ENCODE peak calls at places on chromosome 2, in four cellular contexts. D is kidney glomerular epithelial cell, U is right cardiac atrium, L is Daoy. Y is an unnamed sample.

GRCh38 chr2:112731479-112731878 is 10.7 kb downstream of the NT5DC4 start:
- DNase-seq in D (no peak), U (no peak), L (no peak), Y (no peak)

GRCh38 chr2:15337996-15338666 is 223.0 kb downstream of the NBAS start:
- DNase-seq in D (no peak), U (no peak), L (peak; percentile 6), Y (no peak)

GRCh38 chr2:43429366-43429765 is 166.5 kb downstream of the THADA start:
- DNase-seq in D (no peak), L (no peak), U (no peak), Y (no peak)

GRCh38 chr2:172844021-172844420 is 108.4 kb downstream of the RAPGEF4 start:
- DNase-seq in L (no peak), D (no peak), U (no peak), Y (no peak)

GRCh38 chr2:39068757-39069515 is 51.9 kb downstream of the SOS1 start:
- DNase-seq in D (no peak), U (no peak), L (peak; percentile 28), Y (peak; percentile 9)

GRCh38 chr2:23312996-23313606 is 71.9 kb upstream of the KLHL29 start:
- DNase-seq in D (no peak), U (no peak), L (peak; percentile 64), Y (peak; percentile 29)

GRCh38 chr2:235844561-235844960 is 323.6 kb downstream of the GBX2 start:
- DNase-seq in U (no peak), L (no peak), D (no peak), Y (no peak)

GRCh38 chr2:170213651-170214050 is 35.7 kb downstream of the MYO3B start:
- DNase-seq in L (no peak), U (no peak), D (no peak), Y (no peak)

GRCh38 chr2:223971-224760 is 39.7 kb downstream of the SH3YL1 start:
- DNase-seq in U (no peak), D (no peak), L (no peak), Y (no peak)

GRCh38 chr2:13522096-13522495 is 805.4 kb downstream of the TRIB2 start:
- DNase-seq in L (no peak), D (no peak), U (no peak), Y (no peak)

GRCh38 chr2:102063948-102064678 is 72.4 kb downstream of the IL1R2 start:
- DNase-seq in D (peak; percentile 75), L (peak; percentile 93), U (peak; percentile 94), Y (peak; percentile 92)

GRCh38 chr2:24382363-24383021 is 22.2 kb upstream of the ITSN2 start:
- DNase-seq in L (peak; percentile 67), U (peak; percentile 32), D (peak; percentile 49), Y (peak; percentile 91)

GRCh38 chr2:128526455-128526976 is 207.8 kb upstream of the HS6ST1 start:
- DNase-seq in L (no peak), D (no peak), U (no peak), Y (no peak)

GRCh38 chr2:88110830-88111229 is 17.0 kb downstream of the FABP1 start:
- DNase-seq in L (no peak), U (no peak), D (no peak), Y (no peak)

GRCh38 chr2:57080035-57080434 is 896.2 kb downstream of the CCDC85A start:
- DNase-seq in L (no peak), U (no peak), D (no peak), Y (no peak)

GRCh38 chr2:34030273-34030672 is 431.2 kb upstream of the FAM98A start:
- DNase-seq in D (no peak), U (no peak), L (no peak), Y (no peak)

GRCh38 chr2:134120718-134121630 is 132.9 kb upstream of the MGAT5 start:
- DNase-seq in D (peak; percentile 31), L (peak; percentile 75), U (peak; percentile 73), Y (peak; percentile 64)

GRCh38 chr2:19746611-19747309 is 155.0 kb downstream of the TTC32 start:
- DNase-seq in L (peak; percentile 60), U (no peak), D (no peak), Y (peak; percentile 40)

GRCh38 chr2:231807020-231807419 is 20.8 kb downstream of the COPS7B start:
- DNase-seq in D (no peak), U (no peak), L (no peak), Y (no peak)

GRCh38 chr2:98880266-98881152 is 55.5 kb downstream of the CRACDL start:
- DNase-seq in L (no peak), D (no peak), U (no peak), Y (no peak)

GRCh38 chr2:182240862-182241371 is 185.9 kb downstream of the PDE1A start:
- DNase-seq in L (peak; percentile 9), U (no peak), D (peak; percentile 29), Y (no peak)

GRCh38 chr2:64592994-64593655 is 60.6 kb downstream of the SERTAD2 start:
- DNase-seq in L (no peak), D (no peak), U (peak; percentile 33), Y (peak; percentile 17)

Y was measured in ACHN.